ENCODE peak calls at places on chromosome 21, in seven cellular contexts. B is PC-9, J is heart right ventricle, L is BE2C, D is body of pancreas, F is left lung, C is kidney. I is an unnamed sample.
A peak's percentile ranks its signal among the peaks of the same experiment; 100 is the strongest.

GRCh38 chr21:46394819-46395152 is 63.9 kb upstream of the DIP2A start:
- DNase-seq in L (peak; percentile 55), J (no peak), F (no peak), B (no peak), D (no peak), C (no peak), I (no peak)

GRCh38 chr21:34881421-34881820 is 167.7 kb downstream of the RUNX1 start:
- DNase-seq in D (no peak), B (peak; percentile 60), C (no peak), J (no peak), F (no peak), L (no peak), I (no peak)

GRCh38 chr21:16420086-16420724 is 690.4 kb downstream of the USP25 start:
- DNase-seq in B (peak; percentile 35), J (no peak), F (no peak), D (peak; percentile 29), C (no peak), L (peak; percentile 61), I (no peak)

GRCh38 chr21:37073417-37074194 is 552 bp downstream of the TTC3 start:
- DNase-seq in L (peak; percentile 59), J (peak; percentile 68), D (peak; percentile 61), B (no peak), C (peak; percentile 92), F (peak; percentile 67), I (peak; percentile 78)

GRCh38 chr21:29540289-29540688 is 241.6 kb downstream of the BACH1 start:
- DNase-seq in F (no peak), B (no peak), L (no peak), J (no peak), D (no peak), C (no peak), I (no peak)

GRCh38 chr21:31347435-31348032 is 3.5 kb upstream of the TIAM1 start:
- DNase-seq in B (no peak), D (no peak), C (no peak), L (peak; percentile 33), J (no peak), F (no peak), I (no peak)

GRCh38 chr21:14657241-14658008 is 111.3 kb upstream of the SAMSN1 start:
- DNase-seq in C (no peak), L (no peak), J (no peak), D (no peak), B (no peak), F (no peak), I (no peak)

GRCh38 chr21:34989337-34990151 is 59.6 kb downstream of the RUNX1 start:
- DNase-seq in J (no peak), D (no peak), L (no peak), C (no peak), B (no peak), F (no peak), I (no peak)

GRCh38 chr21:27423073-27423472 is 456.2 kb upstream of the ADAMTS5 start:
- DNase-seq in J (peak; percentile 59), D (no peak), F (peak; percentile 48), C (peak; percentile 88), B (no peak), L (no peak), I (no peak)

GRCh38 chr21:37060296-37060695 is 12.6 kb downstream of the PIGP start:
- DNase-seq in L (peak; percentile 45), F (peak; percentile 57), J (no peak), D (no peak), C (no peak), B (peak; percentile 84), I (peak; percentile 62)

GRCh38 chr21:46388206-46388880 is 64.4 kb downstream of the PCNT start:
- DNase-seq in L (no peak), D (no peak), C (no peak), F (no peak), J (no peak), B (no peak), I (no peak)

GRCh38 chr21:39648879-39649278 is 36.1 kb downstream of the B3GALT5 start:
- DNase-seq in C (no peak), J (no peak), D (no peak), L (no peak), B (no peak), F (no peak), I (no peak)

GRCh38 chr21:22120616-22121266 is 1122.5 kb downstream of the NCAM2 start:
- DNase-seq in J (no peak), D (no peak), L (no peak), B (no peak), F (no peak), C (no peak), I (no peak)
- TF ChIP-seq CTCF in J (no peak), D (peak; percentile 25), L (peak; percentile 48), B (no peak), F (no peak), C (no peak), I (peak; percentile 37)

GRCh38 chr21:33584455-33584854 is 4.0 kb downstream of the DONSON start:
- DNase-seq in F (no peak), D (no peak), L (no peak), C (no peak), B (no peak), J (no peak), I (no peak)
- H3K36me3 ChIP-seq in F (no peaks in the 10 kb centered on the region), D (no peaks in the 10 kb centered on the region), L (peaks cover 21% of the 10 kb centered on the region), C (no peaks in the 10 kb centered on the region), B (no peaks in the 10 kb centered on the region), J (no peaks in the 10 kb centered on the region), I (peaks cover 81% of the 10 kb centered on the region)

GRCh38 chr21:45336870-45337269 is 49.2 kb upstream of the POFUT2 start:
- DNase-seq in L (peak; percentile 26), C (peak; percentile 80), J (peak; percentile 43), F (peak; percentile 27), B (no peak), D (no peak), I (peak; percentile 59)
- TF ChIP-seq CTCF in L (no peak), C (no peak), J (no peak), F (no peak), B (no peak), D (no peak), I (peak; percentile 48)

GRCh38 chr21:41917531-41917930 is 36.3 kb downstream of the C2CD2 start:
- DNase-seq in D (no peak), C (no peak), J (no peak), L (no peak), F (no peak), B (no peak), I (no peak)

GRCh38 chr21:41916888-41917433 is 36.9 kb downstream of the C2CD2 start:
- DNase-seq in C (no peak), L (no peak), B (no peak), J (no peak), D (no peak), F (no peak), I (no peak)

GRCh38 chr21:41914358-41914757 is 35.2 kb upstream of the PRDM15 start:
- DNase-seq in L (no peak), F (no peak), J (no peak), C (peak; percentile 59), D (no peak), B (no peak), I (no peak)

GRCh38 chr21:41913230-41913629 is 34.1 kb upstream of the PRDM15 start:
- DNase-seq in J (no peak), C (no peak), D (no peak), B (no peak), L (no peak), F (no peak), I (no peak)

GRCh38 chr21:41914965-41915364 is 35.8 kb upstream of the PRDM15 start:
- DNase-seq in C (no peak), J (no peak), D (no peak), L (no peak), B (no peak), F (no peak), I (no peak)
- H3K36me3 ChIP-seq in C (peaks cover 7% of the 10 kb centered on the region), J (peaks cover 2% of the 10 kb centered on the region), D (peaks cover 10% of the 10 kb centered on the region), L (no peaks in the 10 kb centered on the region), B (no peaks in the 10 kb centered on the region), F (peaks cover 72% of the 10 kb centered on the region), I (peaks cover 75% of the 10 kb centered on the region)

GRCh38 chr21:32547018-32547417 is 38.3 kb downstream of the TCP10L start:
- DNase-seq in L (no peak), D (no peak), C (no peak), B (no peak), F (no peak), J (no peak), I (no peak)

GRCh38 chr21:32548978-32549377 is 36.3 kb downstream of the TCP10L start:
- DNase-seq in J (no peak), L (no peak), C (no peak), B (no peak), D (no peak), F (no peak), I (no peak)

GRCh38 chr21:32543975-32544374 is 41.3 kb downstream of the TCP10L start:
- DNase-seq in F (no peak), L (no peak), J (no peak), D (no peak), C (no peak), B (no peak), I (no peak)

GRCh38 chr21:32545948-32546441 is 39.3 kb downstream of the TCP10L start:
- DNase-seq in J (no peak), C (no peak), D (no peak), L (no peak), B (no peak), F (no peak), I (no peak)

DNA sequence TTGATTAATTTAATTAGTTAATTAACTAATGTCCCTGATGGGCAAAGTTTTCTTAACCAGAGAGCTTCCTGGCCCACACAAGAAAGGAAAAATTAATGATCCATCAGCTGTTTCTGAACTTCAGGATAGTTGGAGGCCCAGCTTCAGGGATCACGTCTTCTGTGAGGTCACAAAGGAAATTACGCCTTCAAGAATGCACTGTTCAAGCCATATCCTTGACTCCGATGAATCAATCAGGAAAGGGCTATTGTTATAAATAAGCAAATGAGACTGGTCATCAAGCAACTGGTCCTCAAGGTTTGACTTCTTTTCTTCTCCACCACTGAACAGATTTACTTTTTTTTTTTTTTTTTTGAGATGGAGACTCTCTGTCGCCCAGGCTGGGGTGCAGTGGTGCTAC is 40.6 kb downstream of the TCP10L start:
- DNase-seq in D (no peak), L (no peak), J (no peak), C (no peak), B (no peak), F (no peak), I (no peak)
- TF ChIP-seq CTCF in D (no peak), L (no peak), J (no peak), C (no peak), B (no peak), F (no peak), I (no peak)

GRCh38 chr21:43971201-43971991 is 40.7 kb upstream of the TRAPPC10 start:
- DNase-seq in F (no peak), B (no peak), J (no peak), L (no peak), D (no peak), C (no peak), I (no peak)
- H3K36me3 ChIP-seq in F (peaks cover 64% of the 10 kb centered on the region), B (no peaks in the 10 kb centered on the region), J (no peaks in the 10 kb centered on the region), L (peaks cover 14% of the 10 kb centered on the region), D (peaks cover 7% of the 10 kb centered on the region), C (peaks cover 35% of the 10 kb centered on the region), I (peaks cover 43% of the 10 kb centered on the region)